ENCODE peak calls at places on chromosomes 11 and 22, in six cellular contexts. One of them, this sample, is unnamed.

GRCh38 chr11:121606354-121606753 is 153.6 kb upstream of the SORL1-AS1 start:
- DNase-seq in A549: no peak
- DNase-seq in fibroblast of mammary gland: no peak
- DNase-seq in CD8-positive, alpha-beta T cell: no peak
- DNase-seq in HFF-Myc: no peak
- DNase-seq in choroid plexus epithelial cell: no peak
- DNase-seq in this sample: no peak

GRCh38 chr22:24583221-24583971 is 9.5 kb downstream of the LRRC75B start:
- DNase-seq in CD8-positive, alpha-beta T cell: no peak
- DNase-seq in fibroblast of mammary gland: no peak
- DNase-seq in HFF-Myc: no peak
- DNase-seq in choroid plexus epithelial cell: no peak
- DNase-seq in A549: no peak
- DNase-seq in this sample: no peak

GRCh38 chr11:125384825-125385224 is 111.2 kb downstream of the FEZ1 start:
- DNase-seq in choroid plexus epithelial cell: no peak
- DNase-seq in A549: no peak
- DNase-seq in HFF-Myc: no peak
- DNase-seq in fibroblast of mammary gland: no peak
- DNase-seq in CD8-positive, alpha-beta T cell: no peak
- DNase-seq in this sample: no peak

GRCh38 chr11:17791144-17791543 is 56.6 kb downstream of the KCNC1 start:
- DNase-seq in fibroblast of mammary gland: no peak
- DNase-seq in choroid plexus epithelial cell: peak; percentile 52
- DNase-seq in HFF-Myc: no peak
- DNase-seq in A549: no peak
- DNase-seq in CD8-positive, alpha-beta T cell: no peak
- DNase-seq in this sample: no peak

GRCh38 chr11:112023104-112023503 is 2.1 kb upstream of the DLAT start:
- DNase-seq in choroid plexus epithelial cell: peak; percentile 11
- DNase-seq in fibroblast of mammary gland: no peak
- DNase-seq in HFF-Myc: no peak
- DNase-seq in A549: no peak
- DNase-seq in CD8-positive, alpha-beta T cell: no peak
- DNase-seq in this sample: no peak

GRCh38 chr11:111301840-111302113 is 3.4 kb downstream of the POU2AF3 start:
- DNase-seq in choroid plexus epithelial cell: no peak
- DNase-seq in A549: no peak
- DNase-seq in HFF-Myc: no peak
- DNase-seq in CD8-positive, alpha-beta T cell: no peak
- DNase-seq in fibroblast of mammary gland: no peak
- DNase-seq in this sample: no peak

GRCh38 chr11:58059011-58059358 is 28.2 kb downstream of the OR6Q1 start:
- DNase-seq in HFF-Myc: no peak
- DNase-seq in CD8-positive, alpha-beta T cell: no peak
- DNase-seq in A549: no peak
- DNase-seq in choroid plexus epithelial cell: peak; percentile 71
- DNase-seq in fibroblast of mammary gland: peak; percentile 81
- DNase-seq in this sample: peak; percentile 68

GRCh38 chr11:70089631-70090030 is 11.5 kb downstream of the ANO1 start:
- DNase-seq in choroid plexus epithelial cell: no peak
- DNase-seq in CD8-positive, alpha-beta T cell: no peak
- DNase-seq in HFF-Myc: no peak
- DNase-seq in A549: no peak
- DNase-seq in fibroblast of mammary gland: no peak
- DNase-seq in this sample: no peak

GRCh38 chr22:19357270-19358105 is 66.0 kb upstream of the CLTCL1 start:
- DNase-seq in HFF-Myc: no peak
- DNase-seq in fibroblast of mammary gland: peak; percentile 3
- DNase-seq in choroid plexus epithelial cell: no peak
- DNase-seq in A549: no peak
- DNase-seq in CD8-positive, alpha-beta T cell: no peak
- DNase-seq in this sample: no peak

GRCh38 chr11:76510060-76511047 is 65.5 kb downstream of the EMSY start:
- DNase-seq in A549: no peak
- DNase-seq in fibroblast of mammary gland: no peak
- DNase-seq in choroid plexus epithelial cell: peak; percentile 86
- DNase-seq in CD8-positive, alpha-beta T cell: no peak
- DNase-seq in HFF-Myc: no peak
- DNase-seq in this sample: peak; percentile 85

GRCh38 chr11:76515494-76515893 is 70.7 kb downstream of the EMSY start:
- DNase-seq in A549: no peak
- DNase-seq in choroid plexus epithelial cell: no peak
- DNase-seq in CD8-positive, alpha-beta T cell: no peak
- DNase-seq in fibroblast of mammary gland: no peak
- DNase-seq in HFF-Myc: no peak
- DNase-seq in this sample: no peak

GRCh38 chr11:76513654-76514034 is 68.8 kb downstream of the EMSY start:
- DNase-seq in CD8-positive, alpha-beta T cell: no peak
- DNase-seq in fibroblast of mammary gland: no peak
- DNase-seq in HFF-Myc: no peak
- DNase-seq in choroid plexus epithelial cell: no peak
- DNase-seq in A549: no peak
- DNase-seq in this sample: no peak

DNA sequence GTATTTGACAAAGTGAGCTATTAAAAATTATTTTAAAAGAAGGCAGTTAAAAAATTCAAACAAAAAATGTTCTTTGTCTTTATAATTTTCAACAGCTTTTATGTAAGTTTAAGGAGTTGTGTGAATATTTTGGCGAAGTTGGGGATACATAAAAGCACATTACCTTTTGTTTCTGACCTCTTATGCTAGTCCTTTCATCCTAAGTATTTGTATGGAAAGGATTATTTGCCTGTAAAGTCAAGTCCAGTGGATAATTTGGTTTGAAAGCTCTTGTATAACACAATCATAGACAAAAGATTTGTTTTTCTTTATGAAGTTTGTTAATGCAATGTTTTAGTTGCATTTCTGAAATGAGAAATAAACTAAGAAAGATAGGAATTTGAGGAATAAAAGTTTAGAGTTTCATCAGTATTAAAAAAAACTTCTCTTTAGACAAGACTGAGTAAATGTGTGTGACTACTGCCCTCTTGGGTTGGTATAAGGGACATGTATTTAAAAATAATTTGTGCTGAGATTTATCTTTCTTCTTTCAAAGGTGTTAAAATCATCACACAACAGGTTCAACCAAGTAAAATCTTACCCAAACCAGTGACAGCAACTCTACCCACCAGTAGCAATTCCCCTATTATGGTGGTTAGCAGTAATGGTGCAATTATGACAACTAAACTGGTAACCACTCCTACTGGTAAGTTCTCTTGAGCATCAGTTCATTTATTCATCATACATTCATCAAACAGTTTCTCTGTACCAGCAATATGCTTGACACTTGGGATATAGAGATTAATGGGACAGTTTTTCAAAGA is 68.2 kb downstream of the EMSY start:
- DNase-seq in choroid plexus epithelial cell: peak; percentile 79
- DNase-seq in HFF-Myc: peak; percentile 11
- DNase-seq in A549: no peak
- DNase-seq in fibroblast of mammary gland: peak; percentile 52
- DNase-seq in CD8-positive, alpha-beta T cell: no peak
- DNase-seq in this sample: peak; percentile 29
- TF ChIP-seq CTCF in choroid plexus epithelial cell: peak; percentile 54
- TF ChIP-seq CTCF in HFF-Myc: peak; percentile 13
- TF ChIP-seq CTCF in A549: peak; percentile 59
- TF ChIP-seq CTCF in fibroblast of mammary gland: peak; percentile 44
- TF ChIP-seq CTCF in CD8-positive, alpha-beta T cell: peak; percentile 25
- TF ChIP-seq CTCF in this sample: peak; percentile 33

GRCh38 chr11:71118671-71119250 is 133.6 kb downstream of the SHANK2 start:
- DNase-seq in choroid plexus epithelial cell: no peak
- DNase-seq in fibroblast of mammary gland: no peak
- DNase-seq in CD8-positive, alpha-beta T cell: no peak
- DNase-seq in HFF-Myc: no peak
- DNase-seq in A549: no peak
- DNase-seq in this sample: no peak
- H3K4me3 ChIP-seq in choroid plexus epithelial cell: no peak overlapping the region
- H3K4me3 ChIP-seq in fibroblast of mammary gland: no peak overlapping the region
- H3K4me3 ChIP-seq in CD8-positive, alpha-beta T cell: no peak overlapping the region
- H3K4me3 ChIP-seq in HFF-Myc: no peak overlapping the region
- H3K4me3 ChIP-seq in A549: no peak overlapping the region
- H3K4me3 ChIP-seq in this sample: no peak overlapping the region

DNA sequence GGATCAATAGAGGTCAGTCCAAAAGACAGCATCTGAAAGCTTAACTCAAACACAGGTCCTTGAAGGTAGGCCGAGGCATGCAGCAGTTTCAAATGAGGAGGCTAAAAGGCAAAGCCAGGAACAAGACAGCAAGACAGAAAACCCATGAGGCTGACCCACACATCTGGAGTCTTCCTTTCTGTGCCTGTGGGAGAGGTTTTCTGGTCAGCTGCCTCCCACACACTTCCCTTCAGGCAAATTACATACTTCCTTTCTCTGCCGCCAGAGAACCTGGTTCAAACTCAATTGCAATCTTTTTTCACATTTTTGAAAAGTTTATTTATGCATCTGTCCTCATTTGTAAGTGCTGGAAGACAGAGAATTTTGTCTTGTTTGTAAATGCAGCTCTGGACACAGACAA is 29.8 kb upstream of the CRTAM start:
- DNase-seq in fibroblast of mammary gland: peak; percentile 80
- DNase-seq in CD8-positive, alpha-beta T cell: no peak
- DNase-seq in A549: no peak
- DNase-seq in HFF-Myc: peak; percentile 59
- DNase-seq in choroid plexus epithelial cell: peak; percentile 79
- DNase-seq in this sample: no peak
- TF ChIP-seq CTCF in fibroblast of mammary gland: no peak
- TF ChIP-seq CTCF in CD8-positive, alpha-beta T cell: no peak
- TF ChIP-seq CTCF in A549: no peak
- TF ChIP-seq CTCF in HFF-Myc: no peak
- TF ChIP-seq CTCF in choroid plexus epithelial cell: no peak
- TF ChIP-seq CTCF in this sample: no peak

GRCh38 chr11:74749965-74750296 is 1.3 kb downstream of the RNF169 start:
- DNase-seq in fibroblast of mammary gland: no peak
- DNase-seq in choroid plexus epithelial cell: no peak
- DNase-seq in CD8-positive, alpha-beta T cell: no peak
- DNase-seq in HFF-Myc: no peak
- DNase-seq in A549: no peak
- DNase-seq in this sample: no peak

GRCh38 chr11:74755395-74755995 is 6.8 kb downstream of the RNF169 start:
- DNase-seq in CD8-positive, alpha-beta T cell: no peak
- DNase-seq in HFF-Myc: no peak
- DNase-seq in choroid plexus epithelial cell: peak; percentile 30
- DNase-seq in fibroblast of mammary gland: peak; percentile 27
- DNase-seq in A549: no peak
- DNase-seq in this sample: no peak

GRCh38 chr11:74749127-74749964 is 697 bp downstream of the RNF169 start:
- DNase-seq in HFF-Myc: no peak
- DNase-seq in fibroblast of mammary gland: peak; percentile 34
- DNase-seq in choroid plexus epithelial cell: peak; percentile 38
- DNase-seq in CD8-positive, alpha-beta T cell: peak; percentile 43
- DNase-seq in A549: peak; percentile 77
- DNase-seq in this sample: no peak

GRCh38 chr11:74756571-74756970 is 7.9 kb downstream of the RNF169 start:
- DNase-seq in A549: no peak
- DNase-seq in CD8-positive, alpha-beta T cell: no peak
- DNase-seq in choroid plexus epithelial cell: no peak
- DNase-seq in fibroblast of mammary gland: no peak
- DNase-seq in HFF-Myc: no peak
- DNase-seq in this sample: no peak

DNA sequence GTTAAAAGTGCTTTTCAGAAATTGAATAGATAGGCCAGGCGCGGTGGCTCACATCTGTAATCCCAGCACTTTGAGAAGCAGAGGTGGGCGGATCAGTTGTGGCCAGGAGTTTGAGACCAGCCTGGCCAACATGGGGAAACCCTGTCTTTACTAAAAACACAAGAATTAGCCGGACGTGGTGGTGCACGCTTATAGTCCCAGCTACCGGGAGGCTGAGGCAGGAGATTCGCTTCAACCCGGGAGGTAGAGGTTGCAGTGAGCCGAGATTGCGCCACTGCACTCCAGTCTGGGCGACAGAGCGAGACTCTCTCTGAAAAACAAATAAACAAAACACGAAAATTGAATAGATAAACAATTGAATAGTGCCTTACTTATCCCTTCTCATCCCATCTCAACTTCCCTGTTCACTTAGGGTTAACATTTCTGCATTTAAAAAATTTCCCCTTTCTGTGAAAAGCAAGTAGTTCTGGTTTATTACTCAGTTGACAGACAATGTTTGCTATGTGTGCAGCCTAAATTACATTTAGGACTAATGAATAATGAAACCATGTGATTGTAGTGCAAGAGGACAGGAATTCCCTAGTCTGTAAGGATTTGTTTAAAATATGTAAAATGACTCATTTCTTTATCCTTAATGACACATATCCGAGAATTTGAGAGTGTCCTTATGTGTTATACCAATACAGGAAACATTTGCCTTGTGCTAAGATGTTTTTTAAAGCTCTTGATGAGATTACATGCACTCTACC is 6.0 kb downstream of the RNF169 start:
- DNase-seq in CD8-positive, alpha-beta T cell: no peak
- DNase-seq in HFF-Myc: no peak
- DNase-seq in fibroblast of mammary gland: peak; percentile 92
- DNase-seq in A549: peak; percentile 39
- DNase-seq in choroid plexus epithelial cell: peak; percentile 86
- DNase-seq in this sample: peak; percentile 57
- H3K4me3 ChIP-seq in CD8-positive, alpha-beta T cell: no peak overlapping the region
- H3K4me3 ChIP-seq in HFF-Myc: peak overlapping the region; percentile 26
- H3K4me3 ChIP-seq in fibroblast of mammary gland: peak overlapping the region; percentile 22
- H3K4me3 ChIP-seq in A549: peak overlapping the region; percentile 30
- H3K4me3 ChIP-seq in choroid plexus epithelial cell: peak overlapping the region; percentile 34
- H3K4me3 ChIP-seq in this sample: peak overlapping the region; percentile 4

GRCh38 chr11:47236482-47236881 is 12.1 kb downstream of the ACP2 start:
- DNase-seq in HFF-Myc: no peak
- DNase-seq in A549: no peak
- DNase-seq in fibroblast of mammary gland: peak; percentile 76
- DNase-seq in choroid plexus epithelial cell: peak; percentile 69
- DNase-seq in CD8-positive, alpha-beta T cell: no peak
- DNase-seq in this sample: no peak

GRCh38 chr11:47234669-47235075 is 13.9 kb downstream of the ACP2 start:
- DNase-seq in A549: no peak
- DNase-seq in CD8-positive, alpha-beta T cell: peak; percentile 56
- DNase-seq in fibroblast of mammary gland: peak; percentile 45
- DNase-seq in HFF-Myc: no peak
- DNase-seq in choroid plexus epithelial cell: peak; percentile 65
- DNase-seq in this sample: peak; percentile 59

GRCh38 chr11:47235163-47235562 is 13.5 kb downstream of the ACP2 start:
- DNase-seq in fibroblast of mammary gland: no peak
- DNase-seq in A549: no peak
- DNase-seq in choroid plexus epithelial cell: no peak
- DNase-seq in HFF-Myc: no peak
- DNase-seq in CD8-positive, alpha-beta T cell: no peak
- DNase-seq in this sample: no peak

GRCh38 chr11:47233051-47233450 is 15.6 kb downstream of the ACP2 start:
- DNase-seq in HFF-Myc: no peak
- DNase-seq in fibroblast of mammary gland: no peak
- DNase-seq in choroid plexus epithelial cell: no peak
- DNase-seq in CD8-positive, alpha-beta T cell: no peak
- DNase-seq in A549: no peak
- DNase-seq in this sample: no peak

GRCh38 chr11:47233989-47234668 is 14.5 kb downstream of the ACP2 start:
- DNase-seq in A549: peak; percentile 67
- DNase-seq in choroid plexus epithelial cell: peak; percentile 76
- DNase-seq in HFF-Myc: no peak
- DNase-seq in CD8-positive, alpha-beta T cell: no peak
- DNase-seq in fibroblast of mammary gland: peak; percentile 79
- DNase-seq in this sample: no peak
- TF ChIP-seq CTCF in A549: peak; percentile 67
- TF ChIP-seq CTCF in choroid plexus epithelial cell: peak; percentile 70
- TF ChIP-seq CTCF in HFF-Myc: peak; percentile 27
- TF ChIP-seq CTCF in CD8-positive, alpha-beta T cell: no peak
- TF ChIP-seq CTCF in fibroblast of mammary gland: peak; percentile 56
- TF ChIP-seq CTCF in this sample: peak; percentile 58

This sample was measured in astrocyte of the cerebellum.